ENCODE peak calls at places on chromosomes 7 and 10, in ten cellular contexts. B is bronchial epithelial cell, M is fibroblast of the aortic adventitia, G is upper lobe of right lung, C is foreskin fibroblast, D is thyroid gland, O is endodermal cell, Z is GM12865, J is HepG2, A is epithelial cell of esophagus. X is an unnamed sample.

GRCh38 chr10:15436696-15437095 is 65.6 kb upstream of the FAM171A1 start:
- DNase-seq in Z (no peak), O (no peak), M (peak; percentile 54), G (no peak), J (no peak), A (peak; percentile 83), C (peak; percentile 3), B (peak; percentile 89), D (no peak), X (no peak)

GRCh38 chr10:1403508-1404230 is 333.7 kb downstream of the ADARB2 start:
- DNase-seq in D (no peak), C (no peak), O (peak; percentile 85), J (no peak), B (no peak), M (no peak), Z (no peak), G (no peak), A (no peak), X (no peak)

GRCh38 chr10:101292194-101293006 is 61.6 kb upstream of the BTRC start:
- DNase-seq in C (no peak), D (peak; percentile 6), B (no peak), M (peak; percentile 5), G (no peak), A (no peak), J (no peak), O (peak; percentile 58), Z (no peak), X (no peak)

GRCh38 chr10:28587970-28588290 is 55.0 kb downstream of the WAC start:
- DNase-seq in D (peak; percentile 10), Z (no peak), M (peak; percentile 83), O (no peak), B (peak; percentile 33), C (peak; percentile 27), J (no peak), A (peak; percentile 21), G (no peak), X (peak; percentile 10)

GRCh38 chr7:157006829-157007469 is 3.5 kb downstream of the MNX1 start:
- DNase-seq in Z (no peak), J (no peak), O (no peak), A (no peak), G (no peak), D (no peak), M (no peak), C (no peak), B (no peak), X (no peak)

GRCh38 chr10:5373891-5374611 is 9.3 kb downstream of the UCN3 start:
- DNase-seq in J (peak; percentile 9), D (no peak), C (no peak), B (no peak), A (no peak), O (no peak), G (no peak), M (no peak), Z (no peak), X (no peak)

GRCh38 chr10:91779011-91779605 is 19.1 kb upstream of the TNKS2 start:
- DNase-seq in J (no peak), M (no peak), O (no peak), D (no peak), G (no peak), Z (no peak), B (peak; percentile 54), C (no peak), A (peak; percentile 64), X (no peak)

GRCh38 chr10:94053639-94053932 is 59.9 kb downstream of the PLCE1 start:
- DNase-seq in D (peak; percentile 72), G (no peak), B (no peak), J (no peak), C (no peak), O (no peak), M (peak; percentile 48), Z (no peak), A (no peak), X (no peak)

GRCh38 chr7:47568569-47568968 is 13.3 kb downstream of the TNS3 start:
- DNase-seq in C (no peak), G (no peak), Z (no peak), O (no peak), D (no peak), B (no peak), J (no peak), A (no peak), M (no peak), X (no peak)

GRCh38 chr10:103845983-103846382 is 9.4 kb downstream of the SH3PXD2A start:
- DNase-seq in J (no peak), G (no peak), O (no peak), C (no peak), M (no peak), Z (peak; percentile 22), A (no peak), D (peak; percentile 24), B (no peak), X (no peak)

GRCh38 chr10:49654036-49654693 is 25.3 kb upstream of the C10orf53 start:
- DNase-seq in O (peak; percentile 43), B (no peak), J (no peak), G (no peak), C (no peak), Z (no peak), A (no peak), M (no peak), D (no peak), X (no peak)

GRCh38 chr7:8822595-8822994 is 389.2 kb downstream of the NXPH1 start:
- DNase-seq in D (no peak), B (no peak), G (no peak), Z (no peak), J (no peak), C (no peak), A (no peak), M (no peak), O (no peak), X (no peak)

GRCh38 chr7:8829100-8829499 is 395.7 kb downstream of the NXPH1 start:
- DNase-seq in C (no peak), A (no peak), G (no peak), D (no peak), M (no peak), B (no peak), J (no peak), O (no peak), Z (no peak), X (no peak)

GRCh38 chr7:8827329-8827728 is 393.9 kb downstream of the NXPH1 start:
- DNase-seq in C (no peak), D (no peak), M (no peak), Z (no peak), G (no peak), J (no peak), B (no peak), O (no peak), A (no peak), X (no peak)

GRCh38 chr7:8817448-8818036 is 384.1 kb downstream of the NXPH1 start:
- DNase-seq in D (no peak), B (no peak), M (no peak), O (no peak), Z (no peak), A (no peak), C (no peak), G (no peak), J (no peak), X (no peak)

GRCh38 chr7:8823486-8823885 is 390.1 kb downstream of the NXPH1 start:
- DNase-seq in B (no peak), M (no peak), A (no peak), J (no peak), O (no peak), C (no peak), G (no peak), Z (no peak), D (no peak), X (no peak)
- TF ChIP-seq CTCF in B (no peak), M (no peak), A (no peak), J (no peak), O (peak; percentile 23), C (no peak), G (no peak), Z (no peak), D (no peak), X (no peak)

GRCh38 chr7:137953692-137954470 is 48.0 kb downstream of the CREB3L2 start:
- DNase-seq in J (no peak), M (peak; percentile 35), B (peak; percentile 76), Z (peak; percentile 34), D (peak; percentile 35), G (no peak), C (no peak), O (peak; percentile 84), A (peak; percentile 75), X (no peak)
- H3K4me3 ChIP-seq in J (no peak overlapping the region), M (no peak overlapping the region), B (no peak overlapping the region), Z (no peak overlapping the region), D (no peak overlapping the region), G (no peak overlapping the region), C (no peak overlapping the region), O (peak overlapping the region; percentile 17), A (no peak overlapping the region), X (no peak overlapping the region)

DNA sequence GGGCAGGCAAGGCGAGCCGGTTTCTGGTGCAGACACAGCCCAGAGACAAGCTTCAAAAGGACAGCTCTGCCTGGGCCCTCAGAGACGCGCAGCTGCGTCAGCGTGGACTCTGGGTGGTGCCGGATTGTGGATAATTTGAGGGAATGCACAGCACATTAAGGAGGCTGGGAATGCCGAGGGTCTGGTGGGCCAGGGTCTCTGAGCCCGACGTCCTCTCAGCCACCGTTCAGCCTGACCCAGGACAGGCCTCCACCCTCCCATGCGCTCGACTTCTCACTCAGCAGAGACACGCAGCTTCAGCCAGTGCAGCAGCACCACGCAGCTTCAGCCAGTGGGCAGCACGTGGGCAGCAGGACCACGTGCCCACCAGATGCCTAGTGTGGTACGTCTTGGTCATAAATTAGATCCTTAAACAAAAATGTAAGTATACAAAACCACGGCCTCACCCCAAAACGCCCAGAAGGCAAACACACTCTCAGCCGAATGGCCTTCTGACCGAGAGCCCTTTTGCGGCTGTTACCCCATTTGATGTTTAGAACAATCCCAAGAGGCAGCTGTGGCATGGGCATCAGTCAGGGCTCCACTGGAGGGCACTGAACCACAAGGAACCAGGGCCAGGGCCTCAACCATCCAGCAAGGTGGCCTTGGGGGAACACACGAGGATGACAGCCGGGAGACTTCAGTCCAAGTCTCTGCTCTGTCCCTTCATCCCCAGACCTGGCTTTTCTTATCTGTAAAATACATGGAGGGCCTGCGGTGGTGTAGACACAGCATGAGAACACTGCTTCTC is 63.8 kb upstream of the INSIG1 start:
- DNase-seq in O (no peak), M (no peak), Z (no peak), A (no peak), G (no peak), C (peak; percentile 44), J (no peak), D (no peak), B (no peak), X (peak; percentile 63)
- TF ChIP-seq CTCF in O (no peak), M (no peak), Z (no peak), A (no peak), G (no peak), C (no peak), J (no peak), D (no peak), B (no peak), X (no peak)

DNA sequence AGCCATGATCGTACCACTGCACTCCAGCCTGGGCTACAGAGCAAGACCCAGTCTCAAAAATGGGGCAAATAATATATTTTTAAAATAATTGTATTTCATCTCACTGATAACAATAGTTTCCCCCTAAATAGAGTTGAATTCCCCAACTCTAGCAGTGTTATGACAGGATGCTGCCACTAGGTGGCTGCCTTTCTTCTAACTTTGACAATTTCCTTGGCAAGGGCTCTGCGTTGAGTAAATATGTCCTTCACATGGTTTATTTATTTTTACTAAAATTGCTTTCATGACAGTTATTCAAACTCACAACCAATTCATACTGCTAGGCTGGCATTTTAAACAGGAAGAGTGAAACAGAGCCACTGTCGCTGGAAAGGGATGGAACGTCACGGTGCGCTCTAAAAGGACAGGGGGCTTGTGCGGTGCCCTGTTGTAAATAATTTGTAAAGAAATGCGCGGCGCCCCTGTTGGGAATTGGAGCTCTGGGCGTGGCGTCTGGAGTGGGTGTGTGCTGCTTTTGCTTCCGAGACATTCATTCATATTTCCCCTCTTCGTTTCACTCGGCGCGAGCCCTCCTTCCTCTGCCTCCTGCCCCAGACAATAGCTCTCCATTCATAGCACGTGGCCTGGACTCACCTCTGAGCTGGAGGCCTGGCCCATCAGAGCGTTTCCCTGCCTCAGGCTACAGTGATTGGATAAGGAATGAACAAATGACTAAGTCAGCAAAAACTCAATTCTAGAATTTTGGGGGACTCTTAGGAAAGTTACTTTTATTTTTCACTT is 20.5 kb upstream of the PITRM1 start:
- DNase-seq in M (peak; percentile 82), J (peak; percentile 29), A (peak; percentile 64), G (no peak), Z (peak; percentile 54), D (peak; percentile 54), C (peak; percentile 51), O (peak; percentile 71), B (peak; percentile 57), X (no peak)
- H3K4me3 ChIP-seq in M (peak overlapping the region; percentile 2), J (no peak overlapping the region), A (peak overlapping the region; percentile 17), G (peak overlapping the region; percentile 39), Z (no peak overlapping the region), D (no peak overlapping the region), C (no peak overlapping the region), O (no peak overlapping the region), B (peak overlapping the region; percentile 23), X (no peak overlapping the region)